ENCODE peak calls at places on chromosomes 7 and 10, in five cellular contexts. J is IMR-90, Z is dorsolateral prefrontal cortex, I is caudate nucleus, S is uterus. P is an unnamed sample.

GRCh38 chr10:128463991-128464755 is 337.9 kb upstream of the MKI67 start:
- DNase-seq in J (peak), S (peak), I (no peak), Z (peak), P (no peak)

GRCh38 chr7:155950898-155951553 is 138.8 kb upstream of the SHH start:
- DNase-seq in I (no peak), S (no peak), Z (no peak), J (no peak), P (no peak)

GRCh38 chr10:71138126-71138860 is 74.1 kb upstream of the UNC5B start:
- DNase-seq in I (no peak), Z (no peak), J (no peak), S (no peak), P (no peak)

GRCh38 chr7:1919539-1920265 is 249.6 kb downstream of the ELFN1 start:
- DNase-seq in J (peak), S (no peak), I (peak), Z (peak), P (no peak)

GRCh38 chr7:17546206-17546998 is 247.9 kb downstream of the AHR start:
- DNase-seq in J (peak), S (no peak), I (no peak), Z (no peak), P (no peak)

GRCh38 chr10:58210160-58210559 is 57.5 kb downstream of the IPMK start:
- DNase-seq in S (no peak), I (no peak), Z (no peak), J (no peak), P (no peak)

GRCh38 chr7:29254663-29255062 is 60.1 kb downstream of the CHN2 start:
- DNase-seq in Z (no peak), J (no peak), I (no peak), S (no peak), P (no peak)

GRCh38 chr10:124694467-124695195 is 49.5 kb downstream of the FAM53B start:
- DNase-seq in S (no peak), J (no peak), I (no peak), Z (no peak), P (peak)

GRCh38 chr7:19107392-19108147 is 9.9 kb downstream of the TWIST1 start:
- DNase-seq in S (peak), I (no peak), Z (no peak), J (peak), P (peak)

GRCh38 chr7:134660242-134660785 is 13.7 kb downstream of the BPGM start:
- DNase-seq in Z (no peak), S (no peak), I (no peak), J (peak), P (no peak)

GRCh38 chr10:4504550-4504949 is 321.5 kb upstream of the AKR1E2 start:
- DNase-seq in J (no peak), Z (no peak), S (no peak), I (no peak), P (no peak)

GRCh38 chr10:84743483-84743882 is 415.1 kb downstream of the CCSER2 start:
- DNase-seq in Z (no peak), I (no peak), S (no peak), J (no peak), P (no peak)

GRCh38 chr7:38628630-38629385 is 2.4 kb downstream of the AMPH start:
- DNase-seq in S (no peak), Z (no peak), J (peak), I (no peak), P (no peak)

GRCh38 chr7:155864991-155865690 is 52.9 kb upstream of the SHH start:
- DNase-seq in Z (no peak), I (no peak), J (no peak), S (no peak), P (no peak)

GRCh38 chr7:93011351-93012294 is 106.2 kb downstream of the SAMD9 start:
- DNase-seq in Z (no peak), S (no peak), J (peak), I (no peak), P (no peak)

GRCh38 chr10:37812290-37812689 is 45.1 kb downstream of the ZNF248 start:
- DNase-seq in Z (no peak), J (no peak), S (no peak), I (no peak), P (no peak)

GRCh38 chr7:75638607-75639070 is 100.1 kb downstream of the HIP1 start:
- DNase-seq in Z (no peak), J (peak), S (peak), I (peak), P (peak)

GRCh38 chr7:34354906-34355305 is 303.1 kb upstream of the NPSR1 start:
- DNase-seq in Z (no peak), J (peak), S (no peak), I (no peak), P (no peak)

GRCh38 chr10:127506094-127506493 is 43.0 kb upstream of the NPS start:
- DNase-seq in S (no peak), J (no peak), I (peak), Z (no peak), P (no peak)

GRCh38 chr10:50554995-50555568 is 68.7 kb downstream of the SGMS1 start:
- DNase-seq in S (no peak), I (no peak), J (peak), Z (no peak), P (no peak)

GRCh38 chr7:13963925-13964324 is 25.5 kb downstream of the ETV1 start:
- DNase-seq in I (no peak), Z (no peak), J (no peak), S (no peak), P (no peak)

GRCh38 chr10:79118286-79119202 is 49.8 kb downstream of the ZMIZ1 start:
- DNase-seq in J (no peak), I (no peak), S (no peak), Z (no peak), P (no peak)

GRCh38 chr7:301291-302053 is 11.5 kb downstream of the FOXL3 start:
- DNase-seq in Z (no peak), S (no peak), J (no peak), I (no peak), P (no peak)

GRCh38 chr10:30456262-30456661 is 22.3 kb downstream of the MAP3K8 start:
- DNase-seq in I (no peak), J (no peak), S (no peak), Z (no peak), P (peak)

GRCh38 chr7:90469554-90469953 is at the start of gene PTTG1IP2:
- DNase-seq in Z (no peak), S (no peak), J (no peak), I (no peak), P (no peak)

GRCh38 chr7:13920053-13920697 is 69.3 kb downstream of the ETV1 start:
- DNase-seq in I (no peak), Z (no peak), S (no peak), J (peak), P (no peak)

GRCh38 chr10:107540981-107541380 is 376.5 kb upstream of the SORCS1 start:
- DNase-seq in J (no peak), S (no peak), Z (no peak), I (no peak), P (no peak)

GRCh38 chr7:77537595-77538185 is 595 bp downstream of the PTPN12 start:
- DNase-seq in Z (no peak), S (peak), I (peak), J (no peak), P (peak)

GRCh38 chr7:107746006-107746405 is 2.1 kb downstream of the CBLL1 start:
- DNase-seq in I (no peak), Z (no peak), S (no peak), J (peak), P (no peak)
- H3K27ac ChIP-seq in I (peak), Z (no peak), S (no peak), J (no peak), P (no peak)

DNA sequence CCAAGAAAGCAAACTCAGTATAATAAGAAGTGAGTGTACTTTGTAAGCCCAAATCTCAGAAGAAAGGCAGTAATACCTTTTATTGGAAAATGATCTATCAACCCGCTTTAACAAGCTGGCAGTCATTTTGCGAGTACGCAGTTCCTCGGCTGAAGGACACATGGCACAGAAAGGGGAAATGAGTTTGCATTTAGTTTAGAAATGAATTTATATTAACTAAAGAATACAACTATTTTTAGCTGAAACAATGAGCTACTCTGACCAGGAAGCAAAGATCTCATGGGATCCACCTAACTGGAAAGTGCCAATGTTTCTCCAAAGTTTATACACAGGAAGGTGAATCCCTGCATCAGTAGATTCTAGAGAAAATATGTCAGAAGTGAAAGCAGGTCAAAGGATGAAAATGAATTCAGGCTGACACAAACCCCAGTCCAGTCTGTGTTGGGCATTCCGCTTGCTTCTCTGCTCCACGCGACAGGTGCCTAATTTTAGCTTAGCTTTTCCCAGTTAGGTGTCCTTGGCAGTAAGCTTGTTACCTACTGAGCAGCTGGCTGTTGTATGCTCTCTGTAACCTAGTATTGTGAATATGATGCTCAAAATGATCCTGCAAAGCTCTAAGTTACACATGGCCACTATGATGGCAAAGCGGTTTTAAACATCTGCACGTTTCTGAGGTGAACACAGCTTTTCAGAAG is 112.8 kb downstream of the LARP4B start:
- DNase-seq in I (no peak), S (no peak), J (no peak), Z (no peak), P (no peak)
- H3K27ac ChIP-seq in I (no peak), S (no peak), J (no peak), Z (no peak), P (no peak)

GRCh38 chr7:135683609-135684008 is 21.3 kb downstream of the STMP1 start:
- DNase-seq in I (no peak), S (no peak), Z (no peak), J (no peak), P (no peak)
- H3K27ac ChIP-seq in I (no peak), S (no peak), Z (no peak), J (no peak), P (no peak)

GRCh38 chr7:140640060-140640611 is 477 bp downstream of the DENND2A start:
- DNase-seq in I (peak), Z (no peak), S (peak), J (peak), P (peak)

GRCh38 chr7:140639366-140640053 is 1.1 kb downstream of the DENND2A start:
- DNase-seq in J (peak), Z (no peak), S (peak), I (no peak), P (peak)

GRCh38 chr7:140640727-140641531 is at the start of gene DENND2A:
- DNase-seq in Z (peak), I (peak), J (peak), S (peak), P (peak)

GRCh38 chr7:140643416-140643815 is 2.8 kb upstream of the DENND2A start:
- DNase-seq in Z (no peak), S (no peak), I (no peak), J (no peak), P (no peak)

DNA sequence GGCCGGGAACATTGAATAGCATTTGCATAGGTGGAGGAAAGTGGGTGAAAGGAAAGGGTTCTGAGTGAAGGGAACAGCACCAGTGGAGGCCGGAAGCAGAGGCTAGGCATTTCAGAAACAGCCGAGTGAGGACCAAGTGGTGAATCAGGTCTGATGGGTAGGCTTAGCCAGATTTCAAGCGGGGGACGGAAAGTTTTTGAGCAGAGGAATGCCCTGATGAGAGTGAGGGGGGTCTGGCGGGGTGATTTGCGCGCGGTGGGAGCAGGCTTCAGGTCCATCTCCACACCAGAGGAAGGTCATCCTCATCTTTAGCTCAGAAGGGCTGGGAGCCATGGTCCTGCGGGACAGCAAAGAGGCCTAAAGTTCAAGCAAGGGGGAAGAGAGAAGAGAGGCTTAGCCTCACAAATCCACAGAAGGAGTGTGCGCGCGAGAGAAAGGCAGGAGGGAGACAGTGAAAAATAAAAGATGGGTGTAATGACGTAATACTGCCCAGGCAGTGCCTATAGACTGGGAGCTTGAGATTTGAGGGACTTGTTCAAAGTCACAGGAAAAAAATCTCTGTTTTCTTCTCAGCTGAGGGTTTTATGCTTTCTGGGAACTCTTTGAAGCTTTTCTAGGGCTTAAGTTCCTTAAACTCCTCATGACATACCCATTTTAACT is 1.0 kb upstream of the DENND2A start:
- DNase-seq in Z (no peak), J (no peak), I (no peak), S (no peak), P (peak)
- H3K27ac ChIP-seq in Z (peak), J (no peak), I (peak), S (peak), P (no peak)

P was measured in aorta.